ENCODE peak calls at places on chromosomes 5 and 9, in six cellular contexts. K is left lung, C is GM23338, B is stomach, Q is dorsolateral prefrontal cortex, W is thyroid gland. D is an unnamed sample.

GRCh38 chr5:173163219-173163618 is 18.9 kb downstream of the BNIP1 start:
- DNase-seq in K (no peak), C (peak; percentile 33), B (no peak), Q (no peak), W (no peak), D (no peak)

GRCh38 chr5:72451771-72452505 is 55.3 kb downstream of the ZNF366 start:
- DNase-seq in K (no peak), C (no peak), B (no peak), Q (no peak), W (peak; percentile 24), D (no peak)

GRCh38 chr9:84266087-84266561 is 74.4 kb downstream of the SLC28A3 start:
- DNase-seq in K (no peak), C (peak; percentile 85), B (no peak), Q (no peak), W (no peak), D (no peak)

GRCh38 chr5:127561254-127561653 is 43.8 kb downstream of the PRRC1 start:
- DNase-seq in K (no peak), C (no peak), B (no peak), Q (no peak), W (no peak), D (no peak)

GRCh38 chr9:16133556-16134227 is 580.8 kb downstream of the CCDC171 start:
- DNase-seq in K (no peak), C (peak; percentile 95), B (no peak), Q (no peak), W (peak; percentile 57), D (no peak)

GRCh38 chr5:143177263-143177994 is 226.1 kb downstream of the NR3C1 start:
- DNase-seq in K (no peak), C (no peak), B (peak; percentile 65), Q (peak; percentile 70), W (peak; percentile 90), D (no peak)

GRCh38 chr9:133654736-133655657 is 18.8 kb downstream of the DBH start:
- DNase-seq in K (no peak), C (no peak), B (no peak), Q (no peak), W (no peak), D (no peak)

GRCh38 chr9:122456123-122456522 is 21.6 kb downstream of the OR1J1 start:
- DNase-seq in K (no peak), C (no peak), B (no peak), Q (no peak), W (no peak), D (no peak)

GRCh38 chr9:27276182-27277030 is 20.5 kb downstream of the EQTN start:
- DNase-seq in K (no peak), C (peak; percentile 81), B (no peak), Q (no peak), W (peak; percentile 27), D (no peak)

GRCh38 chr5:133321286-133321832 is 269.5 kb downstream of the HSPA4 start:
- DNase-seq in K (no peak), C (no peak), B (no peak), Q (no peak), W (no peak), D (no peak)

GRCh38 chr9:4020747-4021296 is 279.0 kb downstream of the GLIS3 start:
- DNase-seq in K (no peak), C (no peak), B (no peak), Q (no peak), W (no peak), D (no peak)

GRCh38 chr9:4012446-4012845 is 287.4 kb downstream of the GLIS3 start:
- DNase-seq in K (no peak), C (no peak), B (no peak), Q (no peak), W (no peak), D (no peak)

GRCh38 chr9:4021621-4022213 is 278.2 kb downstream of the GLIS3 start:
- DNase-seq in K (no peak), C (no peak), B (no peak), Q (no peak), W (peak; percentile 38), D (no peak)

GRCh38 chr9:4020038-4020746 is 279.7 kb downstream of the GLIS3 start:
- DNase-seq in K (no peak), C (no peak), B (no peak), Q (no peak), W (no peak), D (no peak)

DNA sequence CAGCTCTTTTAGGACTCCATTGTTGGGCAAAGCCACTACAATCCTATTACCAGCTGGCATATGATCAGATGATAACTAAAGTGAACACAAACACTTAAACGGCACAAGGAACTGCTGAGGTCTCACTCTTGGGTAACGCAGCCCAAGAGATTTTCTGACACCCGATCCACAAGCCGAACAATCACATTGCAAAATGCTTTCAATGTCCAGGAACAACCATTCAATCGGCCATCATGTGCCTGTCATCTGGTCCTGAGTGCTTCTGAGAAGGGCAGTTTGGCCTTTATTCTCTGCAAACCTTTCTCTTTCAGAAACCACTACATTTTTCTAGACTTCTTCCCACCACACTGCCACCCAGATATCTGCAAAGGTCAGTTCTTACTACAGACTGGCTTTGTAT is 283.1 kb downstream of the GLIS3 start:
- DNase-seq in K (no peak), C (no peak), B (no peak), Q (no peak), W (no peak), D (no peak)
- H3K27ac ChIP-seq in K (no peak overlapping the region), C (no peak overlapping the region), B (no peak overlapping the region), Q (no peak overlapping the region), W (no peak overlapping the region), D (no peak overlapping the region)

GRCh38 chr9:129626079-129626943 is at the start of gene NTMT1:
- DNase-seq in K (peak; percentile 96), C (peak; percentile 85), B (peak; percentile 89), Q (peak; percentile 95), W (peak; percentile 82), D (peak; percentile 85)

GRCh38 chr9:129626944-129627297 is 958 bp downstream of the NTMT1 start:
- DNase-seq in K (peak; percentile 22), C (no peak), B (no peak), Q (no peak), W (no peak), D (no peak)

GRCh38 chr9:129624168-129624759 is 1.7 kb upstream of the NTMT1 start:
- DNase-seq in K (no peak), C (peak; percentile 89), B (peak; percentile 68), Q (no peak), W (peak; percentile 57), D (no peak)

GRCh38 chr9:129623331-129623730 is 2.4 kb upstream of the C9orf50 start:
- DNase-seq in K (no peak), C (no peak), B (no peak), Q (no peak), W (no peak), D (no peak)

DNA sequence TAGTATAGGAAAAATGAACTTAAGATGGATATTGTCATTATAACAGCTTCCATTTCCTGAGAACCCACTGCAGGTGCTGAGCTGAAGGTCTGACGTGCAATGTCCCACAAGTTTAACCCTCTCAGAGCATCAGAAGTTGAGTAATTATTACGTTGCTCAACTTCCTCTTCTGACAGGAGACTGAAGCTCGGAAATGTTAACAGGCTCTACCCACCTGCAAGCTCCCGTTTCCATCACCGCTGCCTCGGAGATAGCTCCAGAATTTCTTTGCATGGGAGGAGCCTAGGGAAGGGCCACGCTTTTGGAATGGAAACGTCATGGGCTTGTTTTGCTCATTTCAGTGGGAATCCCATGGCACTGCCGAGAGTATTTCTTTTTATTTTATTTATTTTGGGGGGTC is 1.0 kb upstream of the NTMT1 start:
- DNase-seq in K (no peak), C (no peak), B (no peak), Q (no peak), W (no peak), D (no peak)
- H3K4me3 ChIP-seq in K (no peak overlapping the region), C (peak overlapping the region; percentile 98), B (no peak overlapping the region), Q (peak overlapping the region; percentile 82), W (no peak overlapping the region), D (peak overlapping the region; percentile 79)

DNA sequence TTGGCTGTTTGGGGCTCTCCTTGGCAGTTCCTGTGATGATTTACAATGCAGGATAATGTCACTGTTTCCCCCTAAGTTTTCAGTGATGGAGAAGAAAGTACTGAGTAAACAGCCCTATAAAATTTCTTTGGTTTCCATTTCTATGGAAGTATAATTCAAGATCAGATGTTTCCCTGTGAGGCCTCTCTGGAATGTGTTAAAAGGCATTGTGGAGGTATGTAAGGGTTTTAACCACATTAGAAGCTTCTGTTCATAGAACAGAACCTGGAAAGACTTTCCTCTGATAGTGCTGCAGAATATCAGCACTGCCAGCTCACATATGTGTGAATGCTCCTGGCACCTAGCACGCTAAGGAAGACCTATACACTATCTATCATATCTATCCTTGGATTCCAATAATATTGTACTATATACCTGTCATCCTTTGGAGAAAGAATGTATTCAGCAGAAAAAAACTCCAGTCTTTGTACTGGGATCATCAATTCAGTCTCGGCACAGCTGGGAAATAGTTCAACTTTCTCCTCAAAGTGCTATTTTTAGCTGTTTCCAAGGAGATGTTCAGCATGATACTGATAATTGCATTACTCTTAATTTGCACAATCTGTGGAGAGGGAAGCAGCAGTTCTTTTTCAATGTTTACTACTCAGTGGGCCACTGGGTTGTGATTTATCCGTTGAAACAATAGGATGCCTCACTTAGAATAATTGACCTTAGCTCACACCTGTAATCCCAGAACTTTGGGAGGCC is 21.9 kb downstream of the TTC1 start:
- DNase-seq in K (no peak), C (no peak), B (no peak), Q (no peak), W (no peak), D (no peak)
- H3K27ac ChIP-seq in K (no peak overlapping the region), C (no peak overlapping the region), B (no peak overlapping the region), Q (no peak overlapping the region), W (no peak overlapping the region), D (no peak overlapping the region)

DNA sequence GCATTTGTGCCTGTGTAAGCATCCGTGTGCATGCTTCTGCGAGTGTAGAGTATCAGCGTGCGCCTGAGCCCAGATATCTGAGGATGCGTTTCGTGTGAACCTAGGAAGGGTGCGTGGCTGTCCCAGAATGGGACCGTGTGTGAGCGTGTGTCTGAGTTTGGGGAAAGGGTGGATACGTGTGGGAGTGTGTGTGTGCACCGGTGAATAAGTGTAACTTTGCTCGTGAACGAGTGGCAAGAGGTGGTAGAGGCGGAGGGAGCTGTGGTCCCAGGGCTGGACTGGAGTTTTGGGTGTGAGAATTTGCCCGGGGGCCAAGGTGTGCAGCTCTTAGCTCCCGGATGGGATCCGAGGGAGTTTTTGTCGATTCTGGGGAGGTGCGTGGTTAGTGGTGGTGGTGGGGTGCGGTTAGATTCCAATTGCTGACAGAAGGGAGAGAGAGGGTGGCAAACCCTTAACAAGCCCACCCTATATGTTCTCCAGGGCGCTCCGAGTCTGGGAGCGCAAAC is 687 bp upstream of the COL27A1 start:
- DNase-seq in K (no peak), C (no peak), B (no peak), Q (no peak), W (no peak), D (no peak)
- H3K4me3 ChIP-seq in K (peak overlapping the region; percentile 9), C (peak overlapping the region; percentile 84), B (peak overlapping the region; percentile 73), Q (peak overlapping the region; percentile 63), W (no peak overlapping the region), D (no peak overlapping the region)

GRCh38 chr5:179765400-179765799 is 28.4 kb upstream of the LTC4S start:
- DNase-seq in K (no peak), C (no peak), B (no peak), Q (peak; percentile 43), W (no peak), D (no peak)

GRCh38 chr5:179763215-179763945 is 30.4 kb upstream of the LTC4S start:
- DNase-seq in K (peak; percentile 23), C (peak; percentile 87), B (peak; percentile 71), Q (peak; percentile 53), W (peak; percentile 79), D (peak; percentile 77)

GRCh38 chr5:179766726-179767455 is 26.9 kb upstream of the LTC4S start:
- DNase-seq in K (no peak), C (no peak), B (no peak), Q (peak; percentile 1), W (no peak), D (no peak)

GRCh38 chr5:179768326-179769085 is 25.3 kb upstream of the LTC4S start:
- DNase-seq in K (peak; percentile 26), C (peak; percentile 69), B (no peak), Q (peak; percentile 37), W (no peak), D (no peak)

GRCh38 chr5:179766021-179766725 is 27.6 kb upstream of the LTC4S start:
- DNase-seq in K (no peak), C (no peak), B (no peak), Q (peak; percentile 51), W (no peak), D (no peak)
- H3K27ac ChIP-seq in K (peak overlapping the region; percentile 60), C (peak overlapping the region; percentile 81), B (peak overlapping the region; percentile 29), Q (peak overlapping the region; percentile 4), W (no peak overlapping the region), D (no peak overlapping the region)